ENCODE peak calls at places on chromosome 2, in ten cellular contexts. K is AG10803, J is foreskin fibroblast, A is fibroblast of the aortic adventitia, B is mucosa of descending colon, Q is cardiac muscle cell, F is neural progenitor cell, W is osteoblast, S is choroid plexus epithelial cell, G is Peyer's patch. X is an unnamed sample.

GRCh38 chr2:28624436-28624797 is 127.2 kb upstream of the PPP1CB start:
- DNase-seq in K (no peak), J (no peak), A (no peak), B (no peak), Q (no peak), F (no peak), W (no peak), S (no peak), G (no peak), X (no peak)

GRCh38 chr2:24411488-24412146 is 51.3 kb upstream of the ITSN2 start:
- DNase-seq in K (no peak), J (no peak), A (no peak), B (no peak), Q (no peak), F (peak; percentile 92), W (no peak), S (no peak), G (no peak), X (no peak)

GRCh38 chr2:226683196-226683595 is 116.4 kb downstream of the IRS1 start:
- DNase-seq in K (peak; percentile 29), J (peak; percentile 56), A (peak; percentile 39), B (no peak), Q (no peak), F (no peak), W (no peak), S (no peak), G (no peak), X (no peak)

GRCh38 chr2:26757873-26758789 is 6.0 kb upstream of the SLC35F6 start:
- DNase-seq in K (peak; percentile 99), J (peak; percentile 98), A (peak; percentile 100), B (no peak), Q (peak; percentile 99), F (no peak), W (no peak), S (peak; percentile 99), G (peak; percentile 56), X (peak; percentile 97)

GRCh38 chr2:240247868-240248820 is 107.7 kb upstream of the OTOS start:
- DNase-seq in K (no peak), J (no peak), A (no peak), B (no peak), Q (no peak), F (no peak), W (no peak), S (no peak), G (no peak), X (no peak)

GRCh38 chr2:68832161-68832869 is 38.9 kb downstream of the BMP10 start:
- DNase-seq in K (peak; percentile 29), J (peak; percentile 43), A (peak; percentile 26), B (peak; percentile 54), Q (peak; percentile 86), F (no peak), W (no peak), S (peak; percentile 69), G (peak; percentile 80), X (no peak)

GRCh38 chr2:175461839-175462238 is 280.3 kb upstream of the ATP5MC3 start:
- DNase-seq in K (no peak), J (no peak), A (no peak), B (no peak), Q (no peak), F (no peak), W (no peak), S (no peak), G (no peak), X (no peak)

GRCh38 chr2:14261771-14262170 is 370.7 kb upstream of the LRATD1 start:
- DNase-seq in K (no peak), J (no peak), A (peak; percentile 7), B (no peak), Q (no peak), F (no peak), W (no peak), S (no peak), G (no peak), X (no peak)

GRCh38 chr2:127569274-127570065 is 34.0 kb downstream of the MYO7B start:
- DNase-seq in K (peak; percentile 79), J (peak; percentile 83), A (peak; percentile 91), B (no peak), Q (peak; percentile 71), F (no peak), W (peak; percentile 95), S (peak; percentile 53), G (peak; percentile 44), X (peak; percentile 18)

GRCh38 chr2:162242586-162243304 is 500 bp downstream of the FAP start:
- DNase-seq in K (peak; percentile 94), J (peak; percentile 84), A (peak; percentile 90), B (no peak), Q (peak; percentile 91), F (peak; percentile 41), W (no peak), S (peak; percentile 95), G (no peak), X (peak; percentile 75)

GRCh38 chr2:148303166-148303565 is 282.3 kb downstream of the MBD5 start:
- DNase-seq in K (no peak), J (no peak), A (no peak), B (no peak), Q (no peak), F (peak; percentile 84), W (no peak), S (peak; percentile 69), G (no peak), X (no peak)

GRCh38 chr2:154952346-154953010 is 254.0 kb downstream of the KCNJ3 start:
- DNase-seq in K (no peak), J (no peak), A (no peak), B (no peak), Q (no peak), F (peak; percentile 64), W (no peak), S (no peak), G (no peak), X (no peak)

GRCh38 chr2:122236152-122236892 is 480.9 kb downstream of the TSN start:
- DNase-seq in K (peak; percentile 87), J (peak; percentile 37), A (peak; percentile 2), B (no peak), Q (peak; percentile 80), F (no peak), W (no peak), S (no peak), G (no peak), X (no peak)

GRCh38 chr2:153059338-153060052 is 341.1 kb downstream of the ARL6IP6 start:
- DNase-seq in K (peak; percentile 1), J (no peak), A (no peak), B (no peak), Q (no peak), F (peak; percentile 65), W (peak; percentile 30), S (peak; percentile 1), G (no peak), X (no peak)

GRCh38 chr2:64329848-64330247 is 124.1 kb upstream of the LGALSL start:
- DNase-seq in K (peak; percentile 40), J (peak; percentile 56), A (peak; percentile 71), B (peak; percentile 72), Q (peak; percentile 61), F (no peak), W (no peak), S (no peak), G (peak; percentile 65), X (no peak)

DNA sequence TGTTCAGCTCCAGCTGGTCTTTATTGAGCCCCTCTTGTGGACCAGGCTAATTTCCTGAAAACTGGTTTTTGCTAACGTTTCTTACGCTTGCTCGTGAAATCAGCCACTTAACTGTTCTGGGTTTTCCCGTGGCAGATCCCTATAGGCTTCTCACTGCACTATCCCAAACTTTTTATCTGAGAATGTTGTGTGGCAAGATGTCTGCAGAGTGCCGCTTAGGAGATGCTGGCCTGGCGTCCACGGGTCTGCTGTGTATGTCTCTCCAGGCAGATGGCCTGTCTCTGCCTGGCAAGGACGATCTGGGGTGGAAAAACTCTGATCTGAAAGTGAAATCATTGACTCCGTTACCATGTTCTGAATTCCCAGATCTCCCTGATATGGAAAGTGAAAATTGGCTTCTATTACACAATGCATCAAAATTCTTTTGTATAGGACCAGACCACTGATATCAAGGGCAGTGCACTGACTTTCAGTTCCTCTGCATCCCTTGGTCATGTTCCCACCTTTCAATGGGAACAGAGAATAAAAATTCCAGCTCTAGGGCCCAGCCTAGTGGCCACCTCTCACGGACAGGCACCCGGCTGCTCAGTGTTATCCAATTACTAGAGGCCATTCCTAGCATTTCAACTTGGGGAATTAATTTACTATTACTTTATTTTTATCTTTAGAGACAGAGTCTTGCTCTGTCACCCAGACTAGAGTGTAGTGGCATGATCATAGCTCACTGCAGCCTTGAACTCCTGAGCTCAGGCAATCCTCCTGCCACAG is 154.6 kb downstream of the ACOXL start:
- DNase-seq in K (no peak), J (no peak), A (no peak), B (no peak), Q (no peak), F (no peak), W (no peak), S (no peak), G (no peak), X (no peak)
- TF ChIP-seq CTCF in K (no peak), J (no peak), A (no peak), B (no peak), Q (no peak), F (peak; percentile 20), W (no peak), S (no peak), G (no peak), X (no peak)

GRCh38 chr2:161113693-161114417 is 46.4 kb upstream of the TANK start:
- DNase-seq in K (no peak), J (no peak), A (no peak), B (no peak), Q (no peak), F (no peak), W (no peak), S (no peak), G (no peak), X (no peak)
- H3K4me3 ChIP-seq in K (no peak overlapping the region), J (no peak overlapping the region), A (no peak overlapping the region), B (no peak overlapping the region), Q (no peak overlapping the region), F (no peak overlapping the region), W (no peak overlapping the region), S (no peak overlapping the region), G (no peak overlapping the region), X (no peak overlapping the region)

DNA sequence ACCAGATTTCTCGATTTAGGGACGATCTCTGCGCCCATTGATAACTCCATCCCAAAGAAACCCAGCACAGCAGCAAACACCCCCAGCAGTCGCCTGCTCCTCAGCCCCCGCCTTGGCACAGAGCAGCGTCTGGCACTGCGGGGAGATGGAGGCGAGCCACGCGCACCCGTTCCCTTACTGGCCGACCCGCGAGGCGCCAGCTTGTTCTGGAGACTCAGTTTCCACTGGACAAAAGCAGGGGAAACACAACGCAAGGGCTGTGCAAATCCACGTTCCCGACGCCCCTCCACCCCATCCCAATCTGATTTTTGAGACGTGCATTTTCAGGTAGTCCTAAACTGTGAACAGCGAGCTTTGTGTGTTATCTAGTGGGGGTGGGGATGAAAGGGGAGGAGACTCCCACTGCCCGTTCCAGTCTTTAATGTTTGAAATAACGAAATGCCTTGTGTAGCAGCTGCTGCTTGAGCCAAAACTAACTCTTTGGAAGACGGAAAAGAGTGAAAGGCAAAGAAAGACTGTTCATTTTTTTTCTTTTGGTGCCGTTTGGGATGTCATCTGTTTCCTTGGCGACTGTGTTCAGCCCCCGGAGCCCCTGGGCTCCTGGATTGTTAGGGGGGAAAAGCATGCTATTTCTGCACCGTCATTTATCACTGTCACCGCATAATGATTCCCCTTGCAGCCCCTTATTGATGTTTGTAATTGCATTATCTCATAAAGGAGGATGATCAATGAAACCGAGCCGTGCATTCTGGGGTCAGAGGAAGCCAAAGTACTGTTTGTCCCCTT is 143.3 kb downstream of the MEIS1 start:
- DNase-seq in K (peak; percentile 18), J (peak; percentile 48), A (peak; percentile 80), B (no peak), Q (no peak), F (peak; percentile 39), W (no peak), S (peak; percentile 28), G (no peak), X (no peak)
- TF ChIP-seq CTCF in K (no peak), J (no peak), A (no peak), B (no peak), Q (no peak), F (no peak), W (no peak), S (no peak), G (no peak), X (no peak)

GRCh38 chr2:2464095-2464494 is 133.0 kb upstream of the MYT1L start:
- DNase-seq in K (peak; percentile 6), J (peak; percentile 4), A (no peak), B (no peak), Q (no peak), F (no peak), W (no peak), S (no peak), G (no peak), X (no peak)
- H3K4me3 ChIP-seq in K (no peak overlapping the region), J (no peak overlapping the region), A (no peak overlapping the region), B (no peak overlapping the region), Q (no peak overlapping the region), F (no peak overlapping the region), W (no peak overlapping the region), S (no peak overlapping the region), G (no peak overlapping the region), X (no peak overlapping the region)